ENCODE peak calls at places on chromosomes 16 and 17, in six cellular contexts. T is heart right ventricle, D is psoas muscle, Z is ascending aorta, F is DND-41, L is mucosa of descending colon. U is an unnamed sample.

GRCh38 chr16:15820837-15821236 is 36.0 kb downstream of the MYH11 start:
- DNase-seq in T (no peak), D (no peak), Z (no peak), F (no peak), L (no peak), U (no peak)

GRCh38 chr17:74738051-74738996 is 1.3 kb downstream of the RAB37 start:
- DNase-seq in T (peak; percentile 49), D (peak; percentile 70), Z (no peak), F (peak; percentile 97), L (peak; percentile 76), U (no peak)

GRCh38 chr16:89607937-89608740 is 5.3 kb upstream of the DPEP1 start:
- DNase-seq in T (no peak), D (no peak), Z (no peak), F (peak; percentile 58), L (no peak), U (no peak)

GRCh38 chr17:40540448-40540847 is 24.8 kb downstream of the CCR7 start:
- DNase-seq in T (no peak), D (no peak), Z (no peak), F (peak; percentile 68), L (peak; percentile 29), U (no peak)

GRCh38 chr17:13827118-13827517 is 225.4 kb upstream of the HS3ST3A1 start:
- DNase-seq in T (no peak), D (no peak), Z (no peak), F (no peak), L (no peak), U (no peak)

GRCh38 chr17:2904135-2904534 is 107.9 kb downstream of the RAP1GAP2 start:
- DNase-seq in T (peak; percentile 70), D (no peak), Z (no peak), F (no peak), L (no peak), U (no peak)

GRCh38 chr16:65002265-65002664 is 119.6 kb downstream of the CDH11 start:
- DNase-seq in T (no peak), D (no peak), Z (no peak), F (no peak), L (no peak), U (peak; percentile 77)

GRCh38 chr17:80795737-80796136 is 195.9 kb upstream of the CHMP6 start:
- DNase-seq in T (peak; percentile 71), D (peak; percentile 94), Z (no peak), F (no peak), L (peak; percentile 46), U (no peak)

GRCh38 chr17:1714488-1714979 is 4.4 kb upstream of the TLCD2 start:
- DNase-seq in T (peak; percentile 97), D (peak; percentile 99), Z (peak; percentile 100), F (peak; percentile 31), L (peak; percentile 97), U (peak; percentile 94)

GRCh38 chr16:53631236-53631635 is 72.4 kb downstream of the RPGRIP1L start:
- DNase-seq in T (no peak), D (no peak), Z (no peak), F (no peak), L (no peak), U (no peak)

GRCh38 chr16:22705799-22706198 is 108.2 kb upstream of the HS3ST2 start:
- DNase-seq in T (no peak), D (no peak), Z (no peak), F (no peak), L (no peak), U (no peak)

GRCh38 chr17:30954046-30954805 is 16.6 kb upstream of the RNF135 start:
- DNase-seq in T (no peak), D (peak; percentile 30), Z (no peak), F (no peak), L (no peak), U (no peak)

GRCh38 chr17:4636474-4637100 is 4.9 kb downstream of the ALOX15 start:
- DNase-seq in T (no peak), D (no peak), Z (peak; percentile 22), F (no peak), L (no peak), U (no peak)

GRCh38 chr17:50280068-50280467 is 5.8 kb downstream of the TMEM92 start:
- DNase-seq in T (no peak), D (no peak), Z (no peak), F (no peak), L (peak; percentile 68), U (no peak)

GRCh38 chr16:14337303-14338191 is 266.4 kb downstream of the MRTFB start:
- DNase-seq in T (no peak), D (peak; percentile 60), Z (no peak), F (no peak), L (no peak), U (no peak)

GRCh38 chr17:48052956-48053757 is 5.0 kb downstream of the NFE2L1 start:
- DNase-seq in T (peak; percentile 82), D (peak; percentile 96), Z (peak; percentile 77), F (no peak), L (peak; percentile 41), U (no peak)

GRCh38 chr17:32320847-32321246 is 21.1 kb downstream of the C17orf75 start:
- DNase-seq in T (no peak), D (no peak), Z (no peak), F (no peak), L (no peak), U (no peak)

GRCh38 chr17:81844327-81844851 is 9.5 kb upstream of the PPP1R27 start:
- DNase-seq in T (no peak), D (no peak), Z (no peak), F (no peak), L (no peak), U (no peak)

GRCh38 chr17:32813021-32813420 is 63.9 kb downstream of the MYO1D start:
- DNase-seq in T (no peak), D (no peak), Z (no peak), F (no peak), L (no peak), U (no peak)

GRCh38 chr17:83178533-83179201 is 99.3 kb downstream of the METRNL start:
- DNase-seq in T (no peak), D (no peak), Z (peak; percentile 58), F (no peak), L (no peak), U (no peak)

GRCh38 chr17:69154267-69154666 is 12.6 kb upstream of the ABCA6 start:
- DNase-seq in T (no peak), D (no peak), Z (no peak), F (no peak), L (no peak), U (no peak)

GRCh38 chr17:64084086-64084939 is 45.6 kb downstream of the ERN1 start:
- DNase-seq in T (no peak), D (no peak), Z (no peak), F (peak; percentile 54), L (peak; percentile 61), U (no peak)

DNA sequence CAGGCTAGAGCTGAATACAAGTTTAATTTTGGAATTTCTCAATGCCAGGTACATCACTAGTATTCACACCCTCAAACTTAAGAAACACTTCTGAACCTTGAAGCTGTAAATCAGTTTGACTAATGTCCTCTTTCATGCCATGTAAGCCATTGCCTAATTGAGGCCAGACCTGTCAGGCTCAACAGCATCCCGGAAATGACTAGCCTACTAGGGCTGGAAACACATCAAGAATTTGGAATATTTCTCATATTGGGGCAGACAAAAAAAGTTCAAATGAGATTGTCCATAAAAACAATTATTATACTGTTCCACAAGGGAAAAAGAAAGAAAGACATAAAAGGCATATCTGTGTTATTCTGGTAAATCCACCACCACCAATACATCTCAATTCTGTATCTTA is 1.7 kb downstream of the USP32 start:
- DNase-seq in T (no peak), D (no peak), Z (no peak), F (no peak), L (no peak), U (no peak)
- H3K4me3 ChIP-seq in T (peak overlapping the region; percentile 95), D (peak overlapping the region; percentile 89), Z (peak overlapping the region; percentile 90), F (peak overlapping the region; percentile 84), L (no peak overlapping the region), U (peak overlapping the region; percentile 98)

DNA sequence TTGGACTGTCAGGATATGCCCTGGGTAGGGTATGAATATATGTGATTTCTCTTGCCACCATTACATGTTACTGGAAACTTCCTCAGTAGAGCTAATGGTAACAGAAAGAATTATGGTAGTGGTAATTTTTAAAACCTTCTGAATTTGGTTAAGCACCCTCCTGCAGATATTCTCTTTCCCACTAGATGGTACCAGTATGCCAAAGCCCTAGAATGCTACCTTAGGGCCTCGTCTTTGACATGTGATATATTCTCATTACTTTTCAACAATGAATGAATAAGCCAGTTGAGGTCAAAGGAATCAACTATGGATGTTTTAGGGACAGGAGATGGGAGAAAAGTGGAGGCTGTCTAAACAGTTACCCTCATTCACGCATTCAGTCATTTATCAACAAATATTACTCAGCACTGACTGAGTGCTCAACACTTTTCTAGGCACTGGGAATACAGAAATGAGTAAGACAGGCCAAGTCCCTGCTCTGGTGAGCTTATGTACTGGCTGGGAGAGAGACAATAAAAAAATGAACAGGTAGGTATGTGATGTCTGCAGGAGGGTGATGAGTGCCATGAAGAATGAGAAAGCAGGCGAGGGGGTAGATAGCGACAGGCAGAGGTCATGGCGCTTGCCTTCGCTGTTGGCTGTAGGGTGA is 14.7 kb downstream of the CDH13 start:
- DNase-seq in T (no peak), D (no peak), Z (no peak), F (no peak), L (no peak), U (no peak)
- TF ChIP-seq CTCF in T (peak; percentile 55), D (peak; percentile 37), Z (peak; percentile 33), F (no peak), L (no peak), U (peak; percentile 27)

GRCh38 chr17:79777844-79778503 is at the start of gene CBX2:
- DNase-seq in T (peak; percentile 88), D (peak; percentile 87), Z (peak; percentile 80), F (peak; percentile 84), L (peak; percentile 88), U (no peak)

GRCh38 chr17:79778504-79779087 is 648 bp downstream of the CBX2 start:
- DNase-seq in T (peak; percentile 48), D (no peak), Z (no peak), F (peak; percentile 57), L (no peak), U (no peak)

GRCh38 chr17:79777166-79777843 is 643 bp upstream of the CBX2 start:
- DNase-seq in T (peak; percentile 78), D (peak; percentile 72), Z (no peak), F (peak; percentile 80), L (peak; percentile 66), U (no peak)

GRCh38 chr17:79779661-79780365 is 1.9 kb downstream of the CBX2 start:
- DNase-seq in T (no peak), D (no peak), Z (no peak), F (no peak), L (no peak), U (no peak)

GRCh38 chr17:79779088-79779529 is 1.2 kb downstream of the CBX2 start:
- DNase-seq in T (no peak), D (no peak), Z (no peak), F (no peak), L (no peak), U (no peak)
- H3K4me3 ChIP-seq in T (peak overlapping the region; percentile 83), D (peak overlapping the region; percentile 71), Z (no peak overlapping the region), F (peak overlapping the region; percentile 81), L (no peak overlapping the region), U (peak overlapping the region; percentile 64)

DNA sequence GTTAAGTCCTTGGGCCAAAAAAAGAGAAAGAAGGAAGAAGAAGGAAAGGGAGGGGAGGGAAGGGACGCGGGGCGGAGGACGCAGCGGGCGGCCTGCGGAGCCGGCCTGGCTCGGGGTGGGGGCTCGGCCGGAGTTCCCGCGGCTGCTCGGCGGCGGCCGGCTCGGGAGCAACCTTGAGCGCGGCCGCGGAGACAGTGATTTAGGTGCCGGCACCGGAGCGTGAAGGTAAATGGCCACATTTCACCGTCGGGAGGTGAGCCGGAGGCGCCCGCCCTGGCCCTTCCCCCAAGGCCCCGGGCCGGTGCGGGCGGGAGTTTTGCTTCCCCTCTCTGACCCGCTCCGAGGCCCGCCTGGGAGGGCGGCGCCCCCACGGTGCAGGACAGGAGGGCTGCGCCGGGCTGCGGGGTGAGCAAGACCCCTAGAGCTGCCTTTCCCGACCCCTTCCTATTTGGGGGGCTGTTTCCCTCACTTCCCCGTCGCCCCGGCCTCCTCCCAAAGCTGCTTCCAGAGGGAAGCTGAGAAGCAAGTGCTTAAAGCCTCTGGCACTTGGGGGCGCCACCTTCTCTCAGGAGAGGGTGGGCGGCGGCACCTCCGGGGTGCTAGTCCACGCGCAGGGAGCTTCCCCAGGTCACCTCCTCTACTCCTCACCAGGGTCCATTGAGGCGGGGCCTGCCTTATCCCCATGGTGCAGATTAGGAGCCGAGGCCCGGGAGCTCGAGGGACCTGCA is 56.5 kb downstream of the MRM1 start:
- DNase-seq in T (no peak), D (no peak), Z (no peak), F (peak; percentile 9), L (peak; percentile 63), U (no peak)
- TF ChIP-seq CTCF in T (peak; percentile 18), D (no peak), Z (no peak), F (peak; percentile 28), L (no peak), U (peak; percentile 13)

U was measured in AG04449.